ENCODE peak calls at places on chromosomes 5 and 9, in ten cellular contexts. X is endothelial cell of umbilical vein, L is dorsolateral prefrontal cortex, Y is lung, K is BJ, J is fibroblast of mammary gland, N is fibroblast of lung, P is spleen, T is testis, V is heart right ventricle. D is an unnamed sample.

GRCh38 chr5:172509405-172509781 is 55.1 kb upstream of the SH3PXD2B start:
- DNase-seq in T (peak; percentile 12), X (no peak), Y (peak; percentile 27), V (peak; percentile 81), P (peak; percentile 41), J (no peak), K (no peak), L (peak; percentile 50), N (no peak), D (no peak)

GRCh38 chr5:77620404-77620803 is 18.1 kb downstream of the OTP start:
- DNase-seq in T (no peak), X (no peak), Y (no peak), L (no peak), P (no peak), V (no peak), K (no peak), N (no peak), J (no peak), D (no peak)

GRCh38 chr9:125600194-125600593 is 106.8 kb downstream of the MAPKAP1 start:
- DNase-seq in V (no peak), K (no peak), Y (no peak), P (no peak), L (no peak), N (no peak), J (no peak), T (peak; percentile 35), X (no peak), D (peak; percentile 8)

GRCh38 chr5:149767278-149767550 is 37.1 kb downstream of the PPARGC1B start:
- DNase-seq in T (no peak), Y (no peak), N (no peak), J (no peak), V (no peak), P (no peak), X (no peak), L (no peak), K (no peak), D (no peak)

GRCh38 chr9:1098551-1098950 is 48.4 kb downstream of the DMRT2 start:
- DNase-seq in K (no peak), L (no peak), P (no peak), N (no peak), T (no peak), Y (no peak), J (peak; percentile 18), X (no peak), V (no peak), D (no peak)

GRCh38 chr9:94867281-94867841 is 140.9 kb downstream of the AOPEP start:
- DNase-seq in P (no peak), V (peak; percentile 78), T (peak; percentile 65), J (peak; percentile 85), N (peak; percentile 56), L (no peak), Y (peak; percentile 59), K (no peak), X (peak; percentile 93), D (peak; percentile 98)

GRCh38 chr9:110623462-110624025 is 44.0 kb upstream of the SVEP1 start:
- DNase-seq in T (peak; percentile 60), K (no peak), P (no peak), Y (peak; percentile 43), X (peak; percentile 75), V (peak; percentile 51), J (peak; percentile 72), N (peak; percentile 75), L (no peak), D (peak; percentile 79)

GRCh38 chr5:65721050-65721774 is 697 bp downstream of the SGTB start:
- DNase-seq in V (peak; percentile 51), K (no peak), L (peak; percentile 64), J (peak; percentile 81), N (peak; percentile 79), X (peak; percentile 74), P (peak; percentile 86), Y (peak; percentile 35), T (peak; percentile 70), D (peak; percentile 68)

GRCh38 chr5:141617682-141618029 is 1.1 kb downstream of the DIAPH1 start:
- DNase-seq in L (no peak), V (no peak), T (no peak), Y (no peak), P (no peak), X (no peak), J (no peak), K (no peak), N (no peak), D (no peak)

GRCh38 chr9:132135456-132135855 is 26.4 kb upstream of the NTNG2 start:
- DNase-seq in P (no peak), T (no peak), L (no peak), J (no peak), V (no peak), K (no peak), Y (no peak), N (no peak), X (no peak), D (no peak)

GRCh38 chr9:36969216-36969771 is 64.8 kb downstream of the PAX5 start:
- DNase-seq in N (no peak), J (no peak), K (no peak), X (no peak), P (no peak), T (no peak), L (no peak), Y (no peak), V (no peak), D (no peak)

GRCh38 chr9:91162784-91163440 is 198.8 kb downstream of the AUH start:
- DNase-seq in L (no peak), V (no peak), J (no peak), P (peak; percentile 93), N (peak; percentile 36), K (no peak), X (no peak), Y (no peak), T (peak; percentile 36), D (no peak)

GRCh38 chr5:151684690-151685361 is 1.9 kb downstream of the SPARC start:
- DNase-seq in J (peak; percentile 97), P (no peak), Y (peak; percentile 46), X (peak; percentile 92), L (no peak), V (peak; percentile 79), K (peak; percentile 94), N (peak; percentile 98), T (peak; percentile 77), D (peak; percentile 98)

GRCh38 chr9:125701351-125701750 is 5.7 kb downstream of the MAPKAP1 start:
- DNase-seq in P (no peak), K (peak; percentile 19), T (no peak), X (no peak), L (no peak), J (peak; percentile 75), N (peak; percentile 9), V (no peak), Y (no peak), D (peak; percentile 49)

GRCh38 chr5:59560553-59560952 is 333.0 kb downstream of the PDE4D start:
- DNase-seq in L (no peak), K (no peak), P (no peak), T (no peak), V (no peak), N (no peak), J (no peak), Y (no peak), X (no peak), D (no peak)

DNA sequence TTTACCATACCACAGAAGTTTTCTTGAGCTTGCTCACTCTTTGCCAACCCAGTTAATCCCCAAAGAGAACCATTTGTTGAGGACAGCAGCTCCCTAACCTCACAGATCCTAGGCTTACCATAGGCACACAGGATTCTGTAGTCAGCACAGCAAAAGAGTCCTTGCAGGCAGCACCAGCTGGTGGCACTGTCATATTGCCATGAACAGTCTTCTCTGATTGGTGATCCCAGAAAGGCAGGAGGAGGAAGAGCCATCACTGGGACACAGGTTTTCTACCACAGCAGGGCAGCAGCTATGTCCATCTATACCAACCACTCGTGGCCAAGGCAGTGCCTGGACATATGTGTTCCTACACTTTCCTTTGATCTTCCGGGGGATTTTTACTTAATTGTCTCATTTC is 297.1 kb upstream of the CD180 start:
- DNase-seq in J (peak; percentile 34), P (no peak), Y (no peak), N (peak; percentile 37), L (peak; percentile 67), X (peak; percentile 21), K (no peak), T (peak; percentile 80), V (peak; percentile 44), D (peak; percentile 31)
- TF ChIP-seq CTCF in J (peak; percentile 25), P (no peak), Y (no peak), N (peak; percentile 10), L (peak; percentile 68), X (peak; percentile 16), K (peak; percentile 24), T (peak; percentile 15), V (no peak), D (peak; percentile 39)

GRCh38 chr5:153350192-153350883 is 140.1 kb upstream of the GRIA1 start:
- DNase-seq in P (no peak), X (no peak), T (no peak), Y (no peak), J (no peak), K (no peak), L (no peak), N (no peak), V (no peak), D (no peak)
- H3K4me3 ChIP-seq in P (no peak overlapping the region), X (no peak overlapping the region), T (no peak overlapping the region), Y (no peak overlapping the region), J (no peak overlapping the region), K (no peak overlapping the region), L (no peak overlapping the region), N (no peak overlapping the region), V (no peak overlapping the region), D (no peak overlapping the region)

GRCh38 chr5:137737349-137738256 is 1.7 kb upstream of the KLHL3 start:
- DNase-seq in K (no peak), L (no peak), T (no peak), N (peak; percentile 64), J (peak; percentile 83), P (no peak), Y (no peak), V (peak; percentile 78), X (peak; percentile 98), D (peak; percentile 54)

GRCh38 chr5:137733922-137734695 is 1.8 kb downstream of the KLHL3 start:
- DNase-seq in Y (no peak), V (no peak), X (peak; percentile 76), K (no peak), P (no peak), T (no peak), J (peak; percentile 21), L (no peak), N (no peak), D (peak; percentile 16)

GRCh38 chr5:137733011-137733410 is 2.9 kb downstream of the KLHL3 start:
- DNase-seq in N (no peak), K (no peak), V (no peak), Y (no peak), L (no peak), J (peak; percentile 18), T (no peak), P (no peak), X (no peak), D (no peak)

GRCh38 chr5:137734962-137735530 is 843 bp downstream of the KLHL3 start:
- DNase-seq in L (peak; percentile 49), P (peak; percentile 73), V (peak; percentile 55), J (peak; percentile 55), Y (peak; percentile 29), T (peak; percentile 19), K (no peak), N (peak; percentile 56), X (no peak), D (peak; percentile 52)

GRCh38 chr5:137735531-137736284 is at the start of gene KLHL3:
- DNase-seq in T (peak; percentile 29), P (peak; percentile 76), L (peak; percentile 54), N (peak; percentile 58), Y (peak; percentile 29), J (peak; percentile 53), V (peak; percentile 39), X (peak; percentile 81), K (no peak), D (peak; percentile 58)
- TF ChIP-seq CTCF in T (no peak), P (no peak), L (no peak), N (no peak), Y (no peak), J (peak; percentile 8), V (no peak), X (peak; percentile 26), K (no peak), D (peak; percentile 36)

GRCh38 chr9:136330406-136330990 is 3.2 kb downstream of the GPSM1 start:
- DNase-seq in J (no peak), X (no peak), Y (no peak), K (no peak), N (no peak), L (no peak), P (no peak), T (no peak), V (no peak), D (no peak)
- H3K4me3 ChIP-seq in J (no peak overlapping the region), X (no peak overlapping the region), Y (no peak overlapping the region), K (no peak overlapping the region), N (no peak overlapping the region), L (no peak overlapping the region), P (no peak overlapping the region), T (no peak overlapping the region), V (no peak overlapping the region), D (peak overlapping the region; percentile 35)

D was measured in choroid plexus epithelial cell.